ENCODE peak calls at places on chromosomes 2 and 18, in four cellular contexts. S is K562, H is GM12878, K is H1. M is an unnamed sample.

GRCh38 chr2:222295368-222296041 is 3.3 kb downstream of the PAX3 start:
- DNase-seq in S (no peak), H (no peak), K (peak; percentile 63), M (no peak)

GRCh38 chr2:216023055-216023648 is 9.8 kb upstream of the MREG start:
- DNase-seq in S (peak; percentile 54), H (no peak), K (peak; percentile 70), M (peak; percentile 72)

GRCh38 chr2:181077128-181077709 is 96.8 kb downstream of the UBE2E3 start:
- DNase-seq in S (peak; percentile 37), H (peak; percentile 16), K (no peak), M (peak; percentile 37)

GRCh38 chr2:236499691-236500573 is 69.7 kb upstream of the ACKR3 start:
- DNase-seq in S (no peak), H (no peak), K (no peak), M (no peak)

GRCh38 chr18:10032331-10032979 is 118.6 kb downstream of the VAPA start:
- DNase-seq in S (no peak), H (no peak), K (peak; percentile 83), M (peak; percentile 46)

GRCh38 chr2:159146930-159147666 is 139.4 kb downstream of the WDSUB1 start:
- DNase-seq in S (no peak), H (no peak), K (no peak), M (no peak)

GRCh38 chr2:55555977-55556376 is 36.5 kb downstream of the CFAP36 start:
- DNase-seq in S (no peak), H (no peak), K (no peak), M (no peak)

GRCh38 chr18:11883153-11883552 is 25.0 kb downstream of the MPPE1 start:
- DNase-seq in S (no peak), H (peak; percentile 38), K (no peak), M (no peak)

GRCh38 chr2:32627441-32627900 is 379 bp upstream of the TTC27 start:
- DNase-seq in S (no peak), H (no peak), K (no peak), M (peak; percentile 68)

GRCh38 chr18:7566244-7566586 is 901 bp upstream of the PTPRM start:
- DNase-seq in S (no peak), H (no peak), K (no peak), M (no peak)

GRCh38 chr2:30871980-30872789 is 64.9 kb upstream of the CAPN13 start:
- DNase-seq in S (no peak), H (no peak), K (no peak), M (no peak)

GRCh38 chr2:190812506-190813294 is 67.9 kb upstream of the GLS start:
- DNase-seq in S (no peak), H (no peak), K (no peak), M (no peak)

GRCh38 chr2:44121899-44122298 is 46.8 kb upstream of the PPM1B start:
- DNase-seq in S (no peak), H (no peak), K (no peak), M (no peak)

GRCh38 chr2:195535911-195536522 is 121.0 kb upstream of the SLC39A10 start:
- DNase-seq in S (no peak), H (peak; percentile 92), K (no peak), M (no peak)

GRCh38 chr2:241798631-241799521 is 10.1 kb upstream of the NEU4 start:
- DNase-seq in S (no peak), H (no peak), K (no peak), M (peak; percentile 28)

GRCh38 chr18:74249181-74249968 is 42.4 kb downstream of the CYB5A start:
- DNase-seq in S (no peak), H (no peak), K (no peak), M (no peak)

GRCh38 chr18:21265971-21266673 is 24.1 kb downstream of the GREB1L start:
- DNase-seq in S (no peak), H (no peak), K (no peak), M (no peak)

DNA sequence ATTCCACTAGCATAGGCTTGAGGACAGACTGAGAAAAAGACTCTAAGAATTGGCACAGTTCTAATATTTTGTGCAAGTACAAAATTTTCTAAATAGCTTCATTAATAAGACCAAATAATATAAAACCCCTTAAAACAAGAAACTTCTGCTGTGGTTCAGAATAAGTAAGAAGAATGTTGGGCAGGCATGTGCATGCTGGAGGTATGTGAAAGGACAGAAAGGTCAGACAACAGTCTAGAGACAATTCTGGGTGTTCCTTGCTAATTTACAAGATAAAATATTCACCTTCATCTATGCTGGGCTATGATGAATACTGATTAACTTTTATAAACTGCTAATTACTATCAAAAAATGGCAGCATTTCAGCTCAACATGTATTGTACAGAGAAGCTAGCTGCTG is 14.9 kb downstream of the CEBPZOS start:
- DNase-seq in S (no peak), H (no peak), K (no peak), M (no peak)
- TF ChIP-seq NRF1 in S (no peak), H (no peak), K (no peak), M (no peak)

GRCh38 chr18:45839415-45840395 is 14.2 kb downstream of the SIGLEC15 start:
- DNase-seq in S (no peak), H (no peak), K (peak; percentile 52), M (peak; percentile 59)
- TF ChIP-seq USF2 in S (no peak), H (no peak), K (no peak), M (no peak)

GRCh38 chr18:52722904-52723303 is 382.9 kb downstream of the DCC start:
- DNase-seq in S (no peak), H (no peak), K (no peak), M (no peak)

GRCh38 chr18:52715961-52716360 is 376.0 kb downstream of the DCC start:
- DNase-seq in S (no peak), H (no peak), K (no peak), M (no peak)

GRCh38 chr18:52715421-52715820 is 375.4 kb downstream of the DCC start:
- DNase-seq in S (no peak), H (no peak), K (no peak), M (no peak)

GRCh38 chr18:52716926-52717325 is 376.9 kb downstream of the DCC start:
- DNase-seq in S (no peak), H (no peak), K (no peak), M (peak; percentile 8)
- TF ChIP-seq NRF1 in S (no peak), H (no peak), K (no peak), M (no peak)

GRCh38 chr2:128386066-128386465 is 67.4 kb upstream of the HS6ST1 start:
- DNase-seq in S (no peak), H (no peak), K (no peak), M (no peak)

GRCh38 chr2:128388414-128389032 is 69.9 kb upstream of the HS6ST1 start:
- DNase-seq in S (no peak), H (no peak), K (no peak), M (no peak)

GRCh38 chr2:128384956-128385355 is 66.3 kb upstream of the HS6ST1 start:
- DNase-seq in S (no peak), H (no peak), K (no peak), M (no peak)

GRCh38 chr2:128384446-128384845 is 65.8 kb upstream of the HS6ST1 start:
- DNase-seq in S (no peak), H (no peak), K (no peak), M (no peak)

GRCh38 chr2:128385365-128385764 is 66.7 kb upstream of the HS6ST1 start:
- DNase-seq in S (no peak), H (no peak), K (no peak), M (no peak)
- TF ChIP-seq USF2 in S (no peak), H (no peak), K (no peak), M (no peak)

GRCh38 chr2:98915751-98916358 is 20.2 kb downstream of the CRACDL start:
- DNase-seq in S (no peak), H (no peak), K (no peak), M (no peak)
- TF ChIP-seq NRF1 in S (no peak), H (no peak), K (no peak), M (no peak)

DNA sequence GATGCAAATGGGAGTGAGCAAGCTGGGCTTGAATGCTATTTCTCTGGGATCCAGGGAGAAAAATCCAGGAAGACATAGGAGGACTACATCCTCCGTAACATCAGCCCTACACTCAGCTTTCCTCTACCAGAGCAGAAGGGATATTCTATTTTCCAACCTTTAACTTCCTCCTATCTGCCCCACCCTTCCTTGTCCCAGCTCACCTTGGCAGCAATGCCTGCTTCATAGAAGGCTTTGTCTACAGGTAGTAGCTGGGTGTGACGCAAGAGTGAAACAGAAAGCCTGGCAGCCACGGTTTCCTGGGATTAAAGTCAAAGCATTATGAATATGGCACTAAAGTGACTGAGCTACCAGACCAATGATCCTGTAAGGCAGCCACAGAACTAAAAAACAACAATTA is 3.9 kb downstream of the KRTCAP3 start:
- DNase-seq in S (no peak), H (no peak), K (no peak), M (no peak)
- TF ChIP-seq USF2 in S (no peak), H (no peak), K (no peak), M (no peak)

GRCh38 chr2:163157411-163157810 is 318.8 kb upstream of the KCNH7 start:
- DNase-seq in S (no peak), H (no peak), K (no peak), M (no peak)
- TF ChIP-seq NRF1 in S (no peak), H (no peak), K (no peak), M (no peak)

GRCh38 chr2:232876071-232876977 is 6.3 kb downstream of the SNORC start:
- DNase-seq in S (no peak), H (no peak), K (peak; percentile 72), M (peak; percentile 88)

GRCh38 chr2:232874677-232875223 is 4.7 kb downstream of the SNORC start:
- DNase-seq in S (no peak), H (no peak), K (no peak), M (peak; percentile 13)

GRCh38 chr2:232876978-232877441 is 6.9 kb downstream of the SNORC start:
- DNase-seq in S (no peak), H (no peak), K (no peak), M (no peak)

GRCh38 chr2:232873909-232874641 is 4.0 kb downstream of the SNORC start:
- DNase-seq in S (no peak), H (no peak), K (no peak), M (no peak)

DNA sequence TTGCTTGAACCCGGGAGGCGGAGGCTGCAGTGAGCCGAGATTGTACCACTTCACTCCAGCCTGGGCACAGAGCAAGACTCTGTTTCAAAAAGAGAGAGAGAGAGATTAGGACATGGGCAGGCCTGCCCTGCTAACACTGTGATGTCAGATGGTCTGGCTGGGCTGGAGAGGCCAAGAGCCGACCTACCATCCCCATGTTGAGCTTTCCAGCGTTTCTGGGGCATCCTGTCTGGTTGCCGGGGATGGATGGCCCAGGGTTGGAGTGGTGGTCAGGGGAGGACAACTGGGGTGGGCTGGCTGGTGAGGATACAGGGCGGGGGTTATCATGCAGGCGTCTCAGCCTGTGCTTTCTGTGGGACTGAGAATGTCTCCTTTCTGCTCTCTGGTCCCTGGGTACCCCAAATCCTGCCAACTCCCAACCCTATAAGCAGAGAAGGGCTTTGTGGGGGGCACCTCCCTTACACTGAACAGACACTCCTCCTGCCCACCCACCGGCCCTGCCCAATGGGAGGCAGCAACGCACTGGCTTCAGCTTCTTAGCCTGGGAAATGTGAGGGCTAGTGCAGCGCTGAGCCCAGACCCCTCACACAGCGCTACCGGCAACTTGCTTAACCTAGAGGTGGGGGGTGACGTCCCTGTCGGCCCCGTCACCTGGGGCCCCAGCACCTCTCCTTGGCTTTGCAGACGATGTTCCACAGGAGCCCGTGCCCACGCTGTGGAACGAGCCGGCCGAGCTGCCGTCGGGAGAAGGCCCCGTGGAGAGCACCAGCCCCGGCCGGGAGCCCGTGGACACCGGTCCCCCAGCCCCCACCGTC is 5.4 kb downstream of the SNORC start:
- DNase-seq in S (no peak), H (no peak), K (no peak), M (peak; percentile 68)
- TF ChIP-seq USF2 in S (no peak), H (no peak), K (no peak), M (no peak)

M was measured in SK-N-SH.